ENCODE peak calls at places on chromosome 13, in nine cellular contexts. Y is stimulated activated CD4-positive, alpha-beta T cell treated with anti-CD3 and anti-CD28 coated beads, Interleukin-2, amount 100 ng/mL, for 48 hours; L is anterior cingulate cortex; H is CD8-positive, alpha-beta memory T cell; Q is AG08395; X is NCI-H774; E is GM20000; R is coronary artery; U is heart right ventricle. A is an unnamed sample.

GRCh38 chr13:72304121-72304745 is 423.2 kb downstream of the MZT1 start:
- DNase-seq in Y (no peak), L (no peak), H (no peak), Q (peak), X (no peak), E (no peak), R (no peak), U (no peak), A (no peak)

GRCh38 chr13:41458187-41458938 is 1.0 kb downstream of the RGCC start:
- DNase-seq in Y (no peak), L (no peak), H (peak), Q (no peak), X (no peak), E (peak), R (no peak), U (no peak), A (peak)

GRCh38 chr13:37058801-37059135 is 720 bp downstream of the SUPT20H start:
- DNase-seq in Y (peak), L (no peak), H (peak), Q (peak), X (no peak), E (no peak), R (no peak), U (no peak), A (no peak)

GRCh38 chr13:51315658-51316057 is 23.8 kb upstream of the SERPINE3 start:
- DNase-seq in Y (no peak), L (no peak), H (no peak), Q (no peak), X (no peak), E (no peak), R (no peak), U (no peak), A (no peak)

GRCh38 chr13:48750588-48751383 is 97.1 kb downstream of the CYSLTR2 start:
- DNase-seq in Y (no peak), L (no peak), H (no peak), Q (peak), X (no peak), E (no peak), R (no peak), U (peak), A (no peak)

GRCh38 chr13:105139380-105140285 is 1395.8 kb downstream of the EFNB2 start:
- DNase-seq in Y (peak), L (peak), H (peak), Q (peak), X (peak), E (peak), R (no peak), U (peak), A (peak)

GRCh38 chr13:39890537-39890936 is 235.1 kb downstream of the COG6 start:
- DNase-seq in Y (no peak), L (no peak), H (no peak), Q (no peak), X (no peak), E (no peak), R (no peak), U (no peak), A (no peak)

GRCh38 chr13:97555034-97555433 is 121.1 kb downstream of the RAP2A start:
- DNase-seq in Y (no peak), L (no peak), H (no peak), Q (no peak), X (no peak), E (no peak), R (no peak), U (no peak), A (no peak)

GRCh38 chr13:22278336-22278929 is 607.6 kb downstream of the FGF9 start:
- DNase-seq in Y (peak), L (no peak), H (peak), Q (peak), X (peak), E (peak), R (no peak), U (peak), A (peak)

GRCh38 chr13:30409911-30410704 is 12.2 kb upstream of the UBE2L5 start:
- DNase-seq in Y (no peak), L (no peak), H (no peak), Q (peak), X (no peak), E (no peak), R (peak), U (peak), A (no peak)

GRCh38 chr13:80168089-80168850 is 172.7 kb downstream of the SPRY2 start:
- DNase-seq in Y (no peak), L (no peak), H (no peak), Q (peak), X (no peak), E (no peak), R (no peak), U (no peak), A (no peak)

GRCh38 chr13:75365724-75366173 is 116.2 kb downstream of the TBC1D4 start:
- DNase-seq in Y (no peak), L (no peak), H (no peak), Q (peak), X (no peak), E (peak), R (no peak), U (no peak), A (no peak)

GRCh38 chr13:33494596-33495214 is 209.2 kb upstream of the STARD13 start:
- DNase-seq in Y (no peak), L (no peak), H (no peak), Q (peak), X (no peak), E (no peak), R (no peak), U (no peak), A (no peak)

GRCh38 chr13:20942938-20943518 is 40.5 kb upstream of the XPO4 start:
- DNase-seq in Y (no peak), L (no peak), H (no peak), Q (no peak), X (no peak), E (no peak), R (no peak), U (no peak), A (no peak)

GRCh38 chr13:72255908-72256307 is 388.9 kb upstream of the DACH1 start:
- DNase-seq in Y (no peak), L (no peak), H (no peak), Q (peak), X (no peak), E (no peak), R (no peak), U (no peak), A (no peak)

GRCh38 chr13:25874907-25875306 is 176.9 kb downstream of the SHISA2 start:
- DNase-seq in Y (peak), L (no peak), H (peak), Q (no peak), X (no peak), E (no peak), R (no peak), U (no peak), A (peak)

GRCh38 chr13:76711515-76712182 is 174.6 kb downstream of the KCTD12 start:
- DNase-seq in Y (no peak), L (no peak), H (no peak), Q (peak), X (no peak), E (no peak), R (no peak), U (peak), A (no peak)

GRCh38 chr13:99963832-99964339 is 7.7 kb downstream of the ZIC5 start:
- DNase-seq in Y (no peak), L (no peak), H (no peak), Q (no peak), X (no peak), E (no peak), R (no peak), U (no peak), A (no peak)

GRCh38 chr13:100610399-100611347 is 22.1 kb upstream of the GGACT start:
- DNase-seq in Y (no peak), L (no peak), H (no peak), Q (no peak), X (no peak), E (peak), R (no peak), U (no peak), A (no peak)

GRCh38 chr13:38213307-38213706 is 136.3 kb upstream of the UFM1 start:
- DNase-seq in Y (no peak), L (no peak), H (no peak), Q (no peak), X (no peak), E (no peak), R (no peak), U (no peak), A (no peak)

GRCh38 chr13:108044929-108045328 is 170.4 kb downstream of the LIG4 start:
- DNase-seq in Y (no peak), L (no peak), H (no peak), Q (no peak), X (peak), E (no peak), R (no peak), U (no peak), A (no peak)

GRCh38 chr13:69324109-69324886 is 783.3 kb upstream of the ATXN8OS start:
- DNase-seq in Y (no peak), L (no peak), H (no peak), Q (no peak), X (peak), E (no peak), R (no peak), U (no peak), A (no peak)

GRCh38 chr13:29454931-29455481 is 140.5 kb downstream of the SLC7A1 start:
- DNase-seq in Y (no peak), L (no peak), H (no peak), Q (no peak), X (no peak), E (peak), R (no peak), U (no peak), A (no peak)

GRCh38 chr13:110961959-110962358 is 47.1 kb upstream of the ANKRD10 start:
- DNase-seq in Y (no peak), L (no peak), H (no peak), Q (no peak), X (no peak), E (no peak), R (no peak), U (no peak), A (no peak)

GRCh38 chr13:43963726-43964125 is 84.0 kb downstream of the LACC1 start:
- DNase-seq in Y (no peak), L (no peak), H (no peak), Q (peak), X (no peak), E (peak), R (no peak), U (no peak), A (no peak)

GRCh38 chr13:98802548-98802947 is 50.1 kb upstream of the SLC15A1 start:
- DNase-seq in Y (no peak), L (no peak), H (no peak), Q (no peak), X (no peak), E (no peak), R (no peak), U (no peak), A (no peak)

GRCh38 chr13:110767476-110767875 is 54.0 kb downstream of the ING1 start:
- DNase-seq in Y (no peak), L (no peak), H (no peak), Q (no peak), X (no peak), E (no peak), R (no peak), U (no peak), A (no peak)

GRCh38 chr13:31909889-31910551 is 121.6 kb upstream of the FRY start:
- DNase-seq in Y (peak), L (peak), H (peak), Q (peak), X (no peak), E (peak), R (no peak), U (peak), A (peak)

GRCh38 chr13:112576768-112577167 is 11.2 kb downstream of the TUBGCP3 start:
- DNase-seq in Y (no peak), L (no peak), H (no peak), Q (no peak), X (no peak), E (no peak), R (no peak), U (no peak), A (no peak)

GRCh38 chr13:51168623-51169022 is 53.6 kb upstream of the FAM124A start:
- DNase-seq in Y (no peak), L (no peak), H (no peak), Q (no peak), X (no peak), E (no peak), R (no peak), U (no peak), A (no peak)

GRCh38 chr13:95926231-95926630 is 127.0 kb downstream of the UGGT2 start:
- DNase-seq in Y (no peak), L (no peak), H (no peak), Q (no peak), X (no peak), E (no peak), R (no peak), U (no peak), A (no peak)

GRCh38 chr13:41216160-41216559 is 21.8 kb upstream of the KBTBD7 start:
- DNase-seq in Y (no peak), L (no peak), H (no peak), Q (peak), X (no peak), E (no peak), R (no peak), U (no peak), A (no peak)

GRCh38 chr13:59750860-59751259 is 412.9 kb downstream of the DIAPH3 start:
- DNase-seq in Y (no peak), L (peak), H (no peak), Q (peak), X (no peak), E (no peak), R (no peak), U (no peak), A (no peak)

GRCh38 chr13:30312859-30313258 is 5.5 kb upstream of the KATNAL1 start:
- DNase-seq in Y (no peak), L (no peak), H (no peak), Q (no peak), X (no peak), E (no peak), R (no peak), U (no peak), A (no peak)

GRCh38 chr13:99870541-99870940 is 101.0 kb downstream of the ZIC5 start:
- DNase-seq in Y (no peak), L (no peak), H (no peak), Q (no peak), X (peak), E (no peak), R (no peak), U (no peak), A (no peak)

GRCh38 chr13:95239293-95239692 is 62.0 kb downstream of the ABCC4 start:
- DNase-seq in Y (no peak), L (no peak), H (no peak), Q (no peak), X (no peak), E (peak), R (no peak), U (no peak), A (no peak)

GRCh38 chr13:112510002-112510780 is 77.8 kb downstream of the TUBGCP3 start:
- DNase-seq in Y (no peak), L (peak), H (no peak), Q (peak), X (peak), E (peak), R (no peak), U (peak), A (no peak)